ENCODE peak calls at places on chromosomes 2 and 18, in nine cellular contexts. One of them, this sample, is unnamed.

GRCh38 chr2:230124792-230125452 is 56.2 kb upstream of the SLC16A14 start:
- DNase-seq in choroid plexus epithelial cell: no peak
- DNase-seq in H7: no peak
- DNase-seq in fibroblast of pulmonary artery: no peak
- DNase-seq in A549: no peak
- DNase-seq in suprapubic skin: no peak
- DNase-seq in cardiac muscle cell: no peak
- DNase-seq in body of pancreas: no peak
- DNase-seq in mammary epithelial cell: no peak
- DNase-seq in this sample: no peak

GRCh38 chr2:174328309-174329156 is 6.2 kb upstream of the SP9 start:
- DNase-seq in fibroblast of pulmonary artery: no peak
- DNase-seq in suprapubic skin: peak
- DNase-seq in body of pancreas: no peak
- DNase-seq in A549: peak
- DNase-seq in choroid plexus epithelial cell: no peak
- DNase-seq in H7: peak
- DNase-seq in cardiac muscle cell: no peak
- DNase-seq in mammary epithelial cell: no peak
- DNase-seq in this sample: no peak

GRCh38 chr2:5401258-5401657 is 290.9 kb upstream of the SOX11 start:
- DNase-seq in choroid plexus epithelial cell: peak
- DNase-seq in cardiac muscle cell: no peak
- DNase-seq in body of pancreas: no peak
- DNase-seq in A549: no peak
- DNase-seq in H7: no peak
- DNase-seq in fibroblast of pulmonary artery: no peak
- DNase-seq in suprapubic skin: no peak
- DNase-seq in mammary epithelial cell: no peak
- DNase-seq in this sample: no peak

GRCh38 chr18:6355789-6356589 is 58.7 kb downstream of the L3MBTL4 start:
- DNase-seq in A549: peak
- DNase-seq in fibroblast of pulmonary artery: no peak
- DNase-seq in mammary epithelial cell: peak
- DNase-seq in suprapubic skin: no peak
- DNase-seq in choroid plexus epithelial cell: peak
- DNase-seq in H7: no peak
- DNase-seq in body of pancreas: no peak
- DNase-seq in cardiac muscle cell: no peak
- DNase-seq in this sample: peak

GRCh38 chr2:19021721-19022120 is 336.7 kb downstream of the OSR1 start:
- DNase-seq in fibroblast of pulmonary artery: no peak
- DNase-seq in suprapubic skin: no peak
- DNase-seq in body of pancreas: no peak
- DNase-seq in H7: no peak
- DNase-seq in mammary epithelial cell: no peak
- DNase-seq in cardiac muscle cell: peak
- DNase-seq in choroid plexus epithelial cell: peak
- DNase-seq in A549: no peak
- DNase-seq in this sample: no peak

GRCh38 chr18:62979172-62979571 is 263.8 kb downstream of the PHLPP1 start:
- DNase-seq in cardiac muscle cell: peak
- DNase-seq in body of pancreas: no peak
- DNase-seq in H7: no peak
- DNase-seq in suprapubic skin: no peak
- DNase-seq in A549: no peak
- DNase-seq in mammary epithelial cell: peak
- DNase-seq in choroid plexus epithelial cell: peak
- DNase-seq in fibroblast of pulmonary artery: peak
- DNase-seq in this sample: peak

GRCh38 chr2:25473131-25473530 is 131.4 kb upstream of the DNMT3A start:
- DNase-seq in fibroblast of pulmonary artery: peak
- DNase-seq in cardiac muscle cell: peak
- DNase-seq in mammary epithelial cell: no peak
- DNase-seq in A549: no peak
- DNase-seq in H7: no peak
- DNase-seq in choroid plexus epithelial cell: peak
- DNase-seq in body of pancreas: no peak
- DNase-seq in suprapubic skin: no peak
- DNase-seq in this sample: no peak

GRCh38 chr2:236665572-236666118 is 96.0 kb downstream of the ACKR3 start:
- DNase-seq in body of pancreas: no peak
- DNase-seq in H7: no peak
- DNase-seq in fibroblast of pulmonary artery: no peak
- DNase-seq in mammary epithelial cell: peak
- DNase-seq in suprapubic skin: peak
- DNase-seq in cardiac muscle cell: peak
- DNase-seq in choroid plexus epithelial cell: no peak
- DNase-seq in A549: peak
- DNase-seq in this sample: peak

GRCh38 chr2:235234711-235235110 is 259.1 kb upstream of the AGAP1 start:
- DNase-seq in fibroblast of pulmonary artery: peak
- DNase-seq in H7: no peak
- DNase-seq in A549: peak
- DNase-seq in body of pancreas: no peak
- DNase-seq in cardiac muscle cell: peak
- DNase-seq in mammary epithelial cell: no peak
- DNase-seq in suprapubic skin: no peak
- DNase-seq in choroid plexus epithelial cell: peak
- DNase-seq in this sample: no peak

GRCh38 chr18:79418642-79419041 is 22.9 kb downstream of the NFATC1 start:
- DNase-seq in body of pancreas: no peak
- DNase-seq in mammary epithelial cell: no peak
- DNase-seq in cardiac muscle cell: no peak
- DNase-seq in H7: no peak
- DNase-seq in suprapubic skin: no peak
- DNase-seq in choroid plexus epithelial cell: no peak
- DNase-seq in A549: no peak
- DNase-seq in fibroblast of pulmonary artery: no peak
- DNase-seq in this sample: no peak

GRCh38 chr18:58779514-58779913 is 85.2 kb upstream of the ZNF532 start:
- DNase-seq in cardiac muscle cell: no peak
- DNase-seq in A549: no peak
- DNase-seq in body of pancreas: no peak
- DNase-seq in suprapubic skin: no peak
- DNase-seq in fibroblast of pulmonary artery: no peak
- DNase-seq in mammary epithelial cell: no peak
- DNase-seq in H7: no peak
- DNase-seq in choroid plexus epithelial cell: no peak
- DNase-seq in this sample: no peak

GRCh38 chr2:239269959-239270358 is 130.9 kb downstream of the HDAC4 start:
- DNase-seq in mammary epithelial cell: no peak
- DNase-seq in fibroblast of pulmonary artery: no peak
- DNase-seq in choroid plexus epithelial cell: no peak
- DNase-seq in H7: no peak
- DNase-seq in cardiac muscle cell: no peak
- DNase-seq in body of pancreas: peak
- DNase-seq in suprapubic skin: peak
- DNase-seq in A549: no peak
- DNase-seq in this sample: no peak

GRCh38 chr2:137173514-137173913 is 408.2 kb downstream of the THSD7B start:
- DNase-seq in suprapubic skin: no peak
- DNase-seq in cardiac muscle cell: peak
- DNase-seq in choroid plexus epithelial cell: peak
- DNase-seq in mammary epithelial cell: peak
- DNase-seq in A549: peak
- DNase-seq in fibroblast of pulmonary artery: peak
- DNase-seq in body of pancreas: no peak
- DNase-seq in H7: peak
- DNase-seq in this sample: peak

GRCh38 chr2:145007673-145008263 is 487.8 kb upstream of the ZEB2 start:
- DNase-seq in suprapubic skin: peak
- DNase-seq in A549: peak
- DNase-seq in fibroblast of pulmonary artery: peak
- DNase-seq in mammary epithelial cell: peak
- DNase-seq in H7: no peak
- DNase-seq in body of pancreas: no peak
- DNase-seq in cardiac muscle cell: peak
- DNase-seq in choroid plexus epithelial cell: peak
- DNase-seq in this sample: no peak

GRCh38 chr2:111986116-111986900 is 68.8 kb upstream of the TMEM87B start:
- DNase-seq in body of pancreas: no peak
- DNase-seq in A549: no peak
- DNase-seq in choroid plexus epithelial cell: no peak
- DNase-seq in cardiac muscle cell: no peak
- DNase-seq in suprapubic skin: no peak
- DNase-seq in mammary epithelial cell: no peak
- DNase-seq in H7: no peak
- DNase-seq in fibroblast of pulmonary artery: no peak
- DNase-seq in this sample: no peak

GRCh38 chr2:103361712-103362111 is 599.9 kb downstream of the TMEM182 start:
- DNase-seq in A549: no peak
- DNase-seq in mammary epithelial cell: no peak
- DNase-seq in body of pancreas: no peak
- DNase-seq in H7: peak
- DNase-seq in fibroblast of pulmonary artery: no peak
- DNase-seq in cardiac muscle cell: no peak
- DNase-seq in choroid plexus epithelial cell: no peak
- DNase-seq in suprapubic skin: no peak
- DNase-seq in this sample: no peak

DNA sequence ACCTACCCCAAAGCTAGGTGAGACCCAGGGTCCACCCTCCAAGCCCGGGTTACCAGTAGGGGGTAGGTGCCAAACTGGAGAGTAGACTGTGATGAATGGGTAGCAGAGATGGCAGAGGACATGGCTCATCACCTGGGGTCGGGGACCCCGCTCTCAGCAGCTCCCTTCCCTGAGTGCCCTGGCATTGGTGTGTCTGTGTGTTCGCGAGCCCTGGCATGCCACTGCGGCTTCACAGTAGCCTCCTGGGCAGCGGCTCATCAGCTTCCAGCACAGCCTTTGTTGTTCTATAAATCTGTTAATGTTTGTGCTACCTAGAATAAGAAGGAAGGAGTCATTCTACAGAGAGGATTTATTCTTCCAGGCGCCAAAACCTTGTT is 62.6 kb upstream of the ALPP start:
- DNase-seq in choroid plexus epithelial cell: no peak
- DNase-seq in cardiac muscle cell: no peak
- DNase-seq in fibroblast of pulmonary artery: no peak
- DNase-seq in H7: no peak
- DNase-seq in mammary epithelial cell: peak
- DNase-seq in suprapubic skin: no peak
- DNase-seq in body of pancreas: no peak
- DNase-seq in A549: no peak
- DNase-seq in this sample: no peak
- H3K4me3 ChIP-seq in choroid plexus epithelial cell: no peak
- H3K4me3 ChIP-seq in cardiac muscle cell: no peak
- H3K4me3 ChIP-seq in fibroblast of pulmonary artery: no peak
- H3K4me3 ChIP-seq in H7: no peak
- H3K4me3 ChIP-seq in mammary epithelial cell: no peak
- H3K4me3 ChIP-seq in suprapubic skin: no peak
- H3K4me3 ChIP-seq in body of pancreas: no peak
- H3K4me3 ChIP-seq in A549: no peak
- H3K4me3 ChIP-seq in this sample: no peak

DNA sequence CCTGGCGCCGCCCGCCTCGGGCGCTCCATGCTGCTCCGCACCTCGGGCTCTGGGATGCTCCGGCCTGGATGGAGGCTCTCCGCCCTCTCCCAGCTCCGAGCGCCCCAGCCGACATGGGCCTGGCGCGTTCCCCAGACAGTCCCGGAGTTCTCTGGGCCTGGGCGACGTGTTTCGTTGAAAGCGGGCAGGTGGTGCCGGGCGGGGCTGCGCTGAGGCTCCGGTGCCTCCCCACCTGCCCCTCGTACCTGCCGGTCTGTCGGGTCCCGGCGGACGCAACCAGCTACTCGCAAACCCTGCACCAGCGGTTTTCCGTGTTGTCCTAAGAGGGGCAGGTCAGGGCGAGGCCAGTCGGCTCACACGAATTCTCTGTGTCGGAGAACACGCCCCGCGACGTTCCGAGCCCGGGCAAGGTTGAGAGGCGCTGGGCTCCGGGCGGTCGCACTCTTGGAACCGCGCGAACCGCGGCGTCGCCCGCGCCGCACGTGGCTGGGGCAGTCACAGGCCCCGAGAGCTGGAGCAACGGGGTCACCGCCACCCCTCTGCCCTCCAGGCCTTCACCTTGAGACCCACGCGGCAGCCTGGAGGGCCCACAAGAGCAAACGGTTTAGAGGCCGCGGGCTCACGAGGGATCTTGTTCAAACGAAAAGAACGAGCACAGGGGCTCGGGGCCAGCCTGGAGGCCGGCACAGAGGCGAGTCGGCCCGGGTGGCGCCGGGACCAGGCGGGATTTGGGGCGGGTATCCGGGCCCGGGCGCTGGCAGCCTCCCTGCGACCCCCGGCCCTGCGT is 4.2 kb upstream of the SIX2 start:
- DNase-seq in cardiac muscle cell: peak
- DNase-seq in suprapubic skin: no peak
- DNase-seq in mammary epithelial cell: no peak
- DNase-seq in A549: no peak
- DNase-seq in fibroblast of pulmonary artery: peak
- DNase-seq in H7: peak
- DNase-seq in body of pancreas: no peak
- DNase-seq in choroid plexus epithelial cell: no peak
- DNase-seq in this sample: no peak
- H3K4me3 ChIP-seq in cardiac muscle cell: peak
- H3K4me3 ChIP-seq in suprapubic skin: peak
- H3K4me3 ChIP-seq in mammary epithelial cell: no peak
- H3K4me3 ChIP-seq in A549: peak
- H3K4me3 ChIP-seq in fibroblast of pulmonary artery: peak
- H3K4me3 ChIP-seq in H7: peak
- H3K4me3 ChIP-seq in body of pancreas: peak
- H3K4me3 ChIP-seq in choroid plexus epithelial cell: peak
- H3K4me3 ChIP-seq in this sample: peak

GRCh38 chr18:13611058-13611615 is 115.2 kb downstream of the FAM210A start:
- DNase-seq in H7: peak
- DNase-seq in mammary epithelial cell: no peak
- DNase-seq in cardiac muscle cell: peak
- DNase-seq in fibroblast of pulmonary artery: peak
- DNase-seq in A549: no peak
- DNase-seq in suprapubic skin: no peak
- DNase-seq in body of pancreas: no peak
- DNase-seq in choroid plexus epithelial cell: peak
- DNase-seq in this sample: no peak
- H3K4me3 ChIP-seq in H7: no peak
- H3K4me3 ChIP-seq in mammary epithelial cell: peak
- H3K4me3 ChIP-seq in cardiac muscle cell: no peak
- H3K4me3 ChIP-seq in fibroblast of pulmonary artery: peak
- H3K4me3 ChIP-seq in A549: no peak
- H3K4me3 ChIP-seq in suprapubic skin: peak
- H3K4me3 ChIP-seq in body of pancreas: no peak
- H3K4me3 ChIP-seq in choroid plexus epithelial cell: peak
- H3K4me3 ChIP-seq in this sample: no peak

DNA sequence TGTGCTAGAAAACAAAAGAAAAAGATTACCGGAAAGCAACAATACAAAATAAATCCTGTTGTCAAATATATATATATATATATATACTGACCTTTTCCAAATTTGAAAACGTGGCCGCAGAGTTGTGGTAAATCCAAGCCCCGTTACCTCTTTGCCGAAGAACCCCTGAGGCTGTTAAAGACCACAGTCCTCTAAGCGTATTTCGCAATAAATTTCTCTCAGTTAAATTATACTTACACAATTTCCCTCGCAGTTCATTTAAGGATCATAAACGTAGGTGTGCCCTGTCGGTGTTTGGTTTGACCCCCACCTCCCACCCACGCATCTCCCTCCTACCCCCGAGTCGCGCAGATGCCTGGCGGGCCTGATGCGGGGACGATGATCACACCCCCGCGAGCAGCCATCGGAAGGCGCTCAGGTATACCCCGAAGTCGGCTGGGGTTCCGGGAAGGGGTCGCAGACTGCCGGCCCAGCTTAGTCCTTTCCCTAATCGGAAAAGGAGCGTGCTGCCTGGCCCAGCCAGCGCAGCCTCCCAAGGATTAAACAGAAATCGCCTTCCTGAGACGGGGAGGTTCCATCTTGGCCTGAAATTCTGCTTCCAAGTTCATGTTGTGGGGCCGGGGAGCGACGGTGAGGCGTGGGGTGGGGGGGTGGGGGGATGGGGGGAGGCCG is 2.9 kb upstream of the MEIS1 start:
- DNase-seq in body of pancreas: no peak
- DNase-seq in A549: no peak
- DNase-seq in choroid plexus epithelial cell: no peak
- DNase-seq in H7: peak
- DNase-seq in mammary epithelial cell: no peak
- DNase-seq in fibroblast of pulmonary artery: no peak
- DNase-seq in suprapubic skin: no peak
- DNase-seq in cardiac muscle cell: peak
- DNase-seq in this sample: no peak
- H3K4me3 ChIP-seq in body of pancreas: no peak
- H3K4me3 ChIP-seq in A549: no peak
- H3K4me3 ChIP-seq in choroid plexus epithelial cell: peak
- H3K4me3 ChIP-seq in H7: no peak
- H3K4me3 ChIP-seq in mammary epithelial cell: no peak
- H3K4me3 ChIP-seq in fibroblast of pulmonary artery: peak
- H3K4me3 ChIP-seq in suprapubic skin: peak
- H3K4me3 ChIP-seq in cardiac muscle cell: peak
- H3K4me3 ChIP-seq in this sample: peak